ENCODE peak calls at places on chromosomes 5 and 9, in ten cellular contexts. G is tibial nerve; C is AG09319; B is HFF-Myc; P is neural progenitor cell; X is IMR-90; E is OCI-LY7; Q is epithelial cell of esophagus; Z is CD8-positive, alpha-beta T cell; N is coronary artery. V is an unnamed sample.
A peak's percentile ranks its signal among the peaks of the same experiment; 100 is the strongest.

GRCh38 chr9:130535818-130536521 is 43.4 kb upstream of the FUBP3 start:
- DNase-seq in G (no peak), C (peak; percentile 36), B (no peak), P (peak; percentile 51), X (peak; percentile 60), E (no peak), Q (peak; percentile 46), Z (no peak), N (no peak), V (no peak)

GRCh38 chr9:104028827-104029226 is 65.3 kb upstream of the SMC2 start:
- DNase-seq in G (no peak), C (no peak), B (no peak), P (no peak), X (no peak), E (no peak), Q (no peak), Z (no peak), N (no peak), V (no peak)

GRCh38 chr5:138603521-138603920 is 28.3 kb upstream of the HSPA9 start:
- DNase-seq in G (no peak), C (no peak), B (no peak), P (peak; percentile 40), X (peak; percentile 67), E (no peak), Q (peak; percentile 58), Z (no peak), N (no peak), V (peak; percentile 27)

GRCh38 chr9:83342731-83343130 is 195.5 kb downstream of the FRMD3 start:
- DNase-seq in G (no peak), C (no peak), B (no peak), P (no peak), X (no peak), E (no peak), Q (peak; percentile 3), Z (no peak), N (no peak), V (no peak)

GRCh38 chr9:3441197-3441816 is 84.5 kb downstream of the RFX3 start:
- DNase-seq in G (no peak), C (peak; percentile 14), B (peak; percentile 31), P (peak; percentile 59), X (peak; percentile 77), E (peak; percentile 74), Q (peak; percentile 81), Z (no peak), N (no peak), V (peak; percentile 33)

GRCh38 chr5:9025942-9026341 is 519.9 kb downstream of the SEMA5A start:
- DNase-seq in G (no peak), C (no peak), B (no peak), P (no peak), X (peak; percentile 27), E (no peak), Q (peak; percentile 66), Z (no peak), N (no peak), V (no peak)

GRCh38 chr9:23291001-23291400 is 535.0 kb downstream of the ELAVL2 start:
- DNase-seq in G (no peak), C (no peak), B (no peak), P (peak; percentile 90), X (no peak), E (no peak), Q (no peak), Z (no peak), N (no peak), V (no peak)

GRCh38 chr9:100637787-100638186 is 59.9 kb downstream of the CAVIN4 start:
- DNase-seq in G (no peak), C (no peak), B (no peak), P (peak; percentile 74), X (no peak), E (no peak), Q (no peak), Z (no peak), N (no peak), V (no peak)

GRCh38 chr5:37712750-37713149 is 127.1 kb downstream of the GDNF start:
- DNase-seq in G (no peak), C (no peak), B (no peak), P (no peak), X (no peak), E (no peak), Q (no peak), Z (no peak), N (no peak), V (no peak)

GRCh38 chr9:17402309-17402708 is 176.6 kb upstream of the SH3GL2 start:
- DNase-seq in G (no peak), C (peak; percentile 2), B (peak; percentile 15), P (peak; percentile 60), X (peak; percentile 34), E (no peak), Q (peak; percentile 48), Z (no peak), N (no peak), V (no peak)

GRCh38 chr5:76547242-76547890 is 75.8 kb downstream of the F2RL2 start:
- DNase-seq in G (no peak), C (no peak), B (no peak), P (no peak), X (no peak), E (peak; percentile 78), Q (peak; percentile 29), Z (peak; percentile 56), N (no peak), V (peak; percentile 51)

GRCh38 chr9:98124637-98125426 is 5.8 kb upstream of the TRIM14 start:
- DNase-seq in G (no peak), C (no peak), B (no peak), P (no peak), X (no peak), E (no peak), Q (no peak), Z (no peak), N (no peak), V (no peak)

GRCh38 chr5:97764700-97765099 is 581.7 kb upstream of the RIOK2 start:
- DNase-seq in G (no peak), C (peak; percentile 36), B (peak; percentile 7), P (no peak), X (peak; percentile 94), E (no peak), Q (peak; percentile 89), Z (no peak), N (no peak), V (no peak)

GRCh38 chr5:1476181-1476966 is 31.1 kb upstream of the SLC6A3 start:
- DNase-seq in G (no peak), C (no peak), B (no peak), P (no peak), X (no peak), E (no peak), Q (no peak), Z (no peak), N (no peak), V (no peak)

GRCh38 chr5:39384271-39384670 is 20.0 kb upstream of the C9 start:
- DNase-seq in G (no peak), C (no peak), B (no peak), P (no peak), X (no peak), E (no peak), Q (no peak), Z (no peak), N (no peak), V (no peak)

GRCh38 chr9:112378441-112379176 is 1.3 kb upstream of the HSDL2 start:
- DNase-seq in G (no peak), C (no peak), B (no peak), P (no peak), X (no peak), E (no peak), Q (peak; percentile 60), Z (no peak), N (no peak), V (no peak)

DNA sequence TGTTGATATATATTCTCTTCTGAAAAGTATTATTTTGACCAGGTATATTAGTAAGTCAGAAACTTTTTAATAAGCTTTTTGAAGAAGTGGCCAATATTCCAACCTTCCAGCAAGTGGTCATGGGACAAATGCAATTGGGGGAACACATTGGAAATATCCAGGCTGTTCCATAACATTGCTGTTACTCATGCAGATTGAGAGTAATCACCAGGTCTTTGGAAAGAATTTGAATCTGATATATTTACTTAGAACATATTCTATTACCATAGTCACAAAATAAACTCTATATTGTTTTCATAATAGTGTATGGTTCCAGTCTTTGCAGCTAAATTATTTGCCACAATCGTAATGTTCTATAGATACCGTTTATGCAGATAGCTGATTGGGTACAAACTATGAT is 102.8 kb downstream of the TAF11L14 start:
- DNase-seq in G (no peak), C (no peak), B (no peak), P (no peak), X (peak; percentile 14), E (no peak), Q (no peak), Z (no peak), N (no peak), V (no peak)
- TF ChIP-seq CTCF in G (no peak), C (no peak), B (no peak), P (no peak), X (no peak), E (no peak), Q (no peak), Z (no peak), N (no peak), V (no peak)

DNA sequence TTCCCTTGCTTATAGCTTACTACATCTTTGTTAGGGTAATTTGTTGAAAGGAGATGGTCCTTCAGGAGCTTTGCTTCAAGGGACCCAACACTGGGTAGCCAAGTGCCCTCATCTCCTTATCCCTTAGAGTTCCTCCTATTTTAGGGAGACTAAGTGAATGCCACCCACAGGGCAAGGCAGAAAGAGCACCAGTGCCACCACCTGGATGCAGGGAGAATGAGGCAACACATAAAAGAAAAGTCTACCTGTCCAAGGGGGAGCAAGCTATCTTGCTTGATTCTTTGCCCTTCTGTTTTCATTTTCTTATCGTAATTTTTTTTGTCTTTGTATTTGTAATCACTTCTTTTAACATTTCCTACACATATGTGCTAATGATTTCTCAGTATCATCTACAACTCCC is 205.5 kb downstream of the NPR3 start:
- DNase-seq in G (no peak), C (peak; percentile 20), B (no peak), P (peak; percentile 50), X (peak; percentile 52), E (no peak), Q (peak; percentile 76), Z (no peak), N (no peak), V (no peak)
- TF ChIP-seq CTCF in G (peak; percentile 17), C (peak; percentile 70), B (peak; percentile 71), P (peak; percentile 62), X (peak; percentile 68), E (peak; percentile 38), Q (peak; percentile 97), Z (no peak), N (peak; percentile 21), V (peak; percentile 25)

DNA sequence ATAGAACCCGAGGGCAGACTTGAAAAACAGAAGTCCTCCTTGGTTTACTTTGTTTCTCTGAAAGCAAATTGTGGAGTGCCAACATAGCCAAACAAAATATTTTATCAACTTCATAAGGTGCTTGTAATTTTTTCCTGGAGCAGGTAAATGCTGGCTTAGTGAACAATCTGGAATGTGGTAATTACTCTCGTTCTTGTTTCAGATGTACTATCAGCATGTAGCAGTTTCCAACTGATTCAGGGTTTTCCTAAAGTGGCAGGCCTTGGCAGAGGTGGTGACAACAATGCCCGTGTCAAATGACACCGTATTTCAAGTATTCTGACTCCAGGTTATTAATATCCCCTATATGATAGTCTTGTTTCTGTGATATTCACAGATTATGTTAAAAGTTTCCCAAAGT is 1.2 kb downstream of the C9orf72 start:
- DNase-seq in G (no peak), C (no peak), B (no peak), P (no peak), X (no peak), E (no peak), Q (peak; percentile 11), Z (no peak), N (no peak), V (no peak)
- TF ChIP-seq CTCF in G (no peak), C (no peak), B (no peak), P (no peak), X (no peak), E (no peak), Q (no peak), Z (no peak), N (no peak), V (no peak)

GRCh38 chr5:6712582-6713273 is 504 bp upstream of the TENT4A start:
- DNase-seq in G (peak; percentile 91), C (peak; percentile 92), B (peak; percentile 83), P (peak; percentile 97), X (peak; percentile 94), E (peak; percentile 96), Q (peak; percentile 97), Z (peak; percentile 99), N (peak; percentile 98), V (no peak)
- TF ChIP-seq CTCF in G (no peak), C (no peak), B (no peak), P (no peak), X (no peak), E (peak; percentile 2), Q (no peak), Z (no peak), N (no peak), V (peak; percentile 18)